ENCODE peak calls at places on chromosome 3, in five cellular contexts. One of them, this sample, is unnamed.

GRCh38 chr3:171736556-171736955 is 73.7 kb downstream of the PLD1 start:
- DNase-seq in small intestine: peak; percentile 61
- DNase-seq in GM23248: no peak
- DNase-seq in uterus: no peak
- DNase-seq in right cardiac atrium: no peak
- DNase-seq in this sample: no peak

GRCh38 chr3:121111914-121112612 is 204.1 kb downstream of the STXBP5L start:
- DNase-seq in right cardiac atrium: no peak
- DNase-seq in small intestine: no peak
- DNase-seq in uterus: no peak
- DNase-seq in GM23248: no peak
- DNase-seq in this sample: no peak

GRCh38 chr3:124395165-124395564 is 335.1 kb upstream of the UMPS start:
- DNase-seq in uterus: no peak
- DNase-seq in small intestine: no peak
- DNase-seq in GM23248: no peak
- DNase-seq in right cardiac atrium: peak; percentile 59
- DNase-seq in this sample: no peak

GRCh38 chr3:59386165-59386564 is 336.3 kb upstream of the CFAP20DC start:
- DNase-seq in GM23248: peak; percentile 24
- DNase-seq in uterus: no peak
- DNase-seq in right cardiac atrium: no peak
- DNase-seq in small intestine: no peak
- DNase-seq in this sample: no peak

GRCh38 chr3:57221883-57222282 is 5.6 kb upstream of the APPL1 start:
- DNase-seq in GM23248: peak; percentile 61
- DNase-seq in right cardiac atrium: no peak
- DNase-seq in uterus: no peak
- DNase-seq in small intestine: peak; percentile 11
- DNase-seq in this sample: peak; percentile 61

GRCh38 chr3:17747184-17747889 is 4.9 kb upstream of the TBC1D5 start:
- DNase-seq in GM23248: no peak
- DNase-seq in right cardiac atrium: no peak
- DNase-seq in small intestine: peak; percentile 25
- DNase-seq in uterus: no peak
- DNase-seq in this sample: no peak

GRCh38 chr3:31695280-31696008 is 162.7 kb downstream of the STT3B start:
- DNase-seq in GM23248: peak; percentile 8
- DNase-seq in right cardiac atrium: no peak
- DNase-seq in uterus: no peak
- DNase-seq in small intestine: peak; percentile 8
- DNase-seq in this sample: peak; percentile 44

GRCh38 chr3:76570436-76571057 is 469.4 kb upstream of the ROBO2 start:
- DNase-seq in small intestine: no peak
- DNase-seq in uterus: no peak
- DNase-seq in GM23248: peak; percentile 57
- DNase-seq in right cardiac atrium: no peak
- DNase-seq in this sample: peak; percentile 66

GRCh38 chr3:69420781-69421520 is 35.1 kb upstream of the FRMD4B start:
- DNase-seq in small intestine: no peak
- DNase-seq in uterus: peak; percentile 45
- DNase-seq in right cardiac atrium: peak; percentile 51
- DNase-seq in GM23248: peak; percentile 28
- DNase-seq in this sample: no peak

GRCh38 chr3:186990282-186990681 is 60.0 kb downstream of the ST6GAL1 start:
- DNase-seq in GM23248: no peak
- DNase-seq in small intestine: no peak
- DNase-seq in right cardiac atrium: no peak
- DNase-seq in uterus: no peak
- DNase-seq in this sample: no peak

GRCh38 chr3:100982710-100983109 is 10.5 kb downstream of the ABI3BP start:
- DNase-seq in small intestine: no peak
- DNase-seq in uterus: peak; percentile 59
- DNase-seq in GM23248: peak; percentile 56
- DNase-seq in right cardiac atrium: peak; percentile 82
- DNase-seq in this sample: peak; percentile 45

GRCh38 chr3:49903451-49904424 is at the start of gene MST1R:
- DNase-seq in right cardiac atrium: peak; percentile 90
- DNase-seq in uterus: peak; percentile 54
- DNase-seq in GM23248: peak; percentile 74
- DNase-seq in small intestine: peak; percentile 98
- DNase-seq in this sample: peak; percentile 29

GRCh38 chr3:46860381-46861292 is 2.6 kb downstream of the MYL3 start:
- DNase-seq in uterus: peak; percentile 13
- DNase-seq in small intestine: no peak
- DNase-seq in right cardiac atrium: peak; percentile 58
- DNase-seq in GM23248: peak; percentile 39
- DNase-seq in this sample: no peak

GRCh38 chr3:100525753-100526612 is 33.6 kb downstream of the TMEM45A start:
- DNase-seq in small intestine: no peak
- DNase-seq in GM23248: peak; percentile 98
- DNase-seq in right cardiac atrium: peak; percentile 18
- DNase-seq in uterus: peak; percentile 55
- DNase-seq in this sample: peak; percentile 67

GRCh38 chr3:161284989-161285388 is 63.9 kb downstream of the NMD3 start:
- DNase-seq in uterus: no peak
- DNase-seq in right cardiac atrium: no peak
- DNase-seq in small intestine: no peak
- DNase-seq in GM23248: peak; percentile 31
- DNase-seq in this sample: no peak

GRCh38 chr3:29696311-29696710 is 415.4 kb downstream of the RBMS3 start:
- DNase-seq in right cardiac atrium: no peak
- DNase-seq in GM23248: peak; percentile 55
- DNase-seq in small intestine: no peak
- DNase-seq in uterus: no peak
- DNase-seq in this sample: peak; percentile 28

GRCh38 chr3:63351159-63352007 is 73.3 kb downstream of the SYNPR start:
- DNase-seq in small intestine: peak; percentile 79
- DNase-seq in right cardiac atrium: no peak
- DNase-seq in GM23248: peak; percentile 80
- DNase-seq in uterus: no peak
- DNase-seq in this sample: peak; percentile 83

GRCh38 chr3:77652624-77653023 is 612.7 kb downstream of the ROBO2 start:
- DNase-seq in GM23248: no peak
- DNase-seq in small intestine: no peak
- DNase-seq in right cardiac atrium: no peak
- DNase-seq in uterus: no peak
- DNase-seq in this sample: no peak

GRCh38 chr3:41205591-41205990 is 6.3 kb downstream of the CTNNB1 start:
- DNase-seq in right cardiac atrium: no peak
- DNase-seq in uterus: no peak
- DNase-seq in GM23248: no peak
- DNase-seq in small intestine: no peak
- DNase-seq in this sample: no peak

GRCh38 chr3:4809970-4810369 is 169.3 kb upstream of the BHLHE40 start:
- DNase-seq in uterus: no peak
- DNase-seq in small intestine: no peak
- DNase-seq in GM23248: peak; percentile 32
- DNase-seq in right cardiac atrium: no peak
- DNase-seq in this sample: no peak

GRCh38 chr3:16468114-16469098 is 45.1 kb downstream of the RFTN1 start:
- DNase-seq in right cardiac atrium: peak; percentile 50
- DNase-seq in small intestine: no peak
- DNase-seq in uterus: peak; percentile 45
- DNase-seq in GM23248: no peak
- DNase-seq in this sample: no peak

GRCh38 chr3:169999433-169999832 is 32.8 kb downstream of the SEC62 start:
- DNase-seq in small intestine: no peak
- DNase-seq in uterus: no peak
- DNase-seq in right cardiac atrium: no peak
- DNase-seq in GM23248: peak; percentile 16
- DNase-seq in this sample: no peak

GRCh38 chr3:170003881-170004356 is 33.9 kb upstream of the GPR160 start:
- DNase-seq in uterus: no peak
- DNase-seq in GM23248: no peak
- DNase-seq in right cardiac atrium: no peak
- DNase-seq in small intestine: no peak
- DNase-seq in this sample: no peak

GRCh38 chr3:170002829-170003228 is 35.0 kb upstream of the GPR160 start:
- DNase-seq in uterus: no peak
- DNase-seq in small intestine: no peak
- DNase-seq in GM23248: no peak
- DNase-seq in right cardiac atrium: no peak
- DNase-seq in this sample: no peak

GRCh38 chr3:170000051-170000450 is 33.4 kb downstream of the SEC62 start:
- DNase-seq in small intestine: no peak
- DNase-seq in GM23248: no peak
- DNase-seq in uterus: no peak
- DNase-seq in right cardiac atrium: no peak
- DNase-seq in this sample: no peak

DNA sequence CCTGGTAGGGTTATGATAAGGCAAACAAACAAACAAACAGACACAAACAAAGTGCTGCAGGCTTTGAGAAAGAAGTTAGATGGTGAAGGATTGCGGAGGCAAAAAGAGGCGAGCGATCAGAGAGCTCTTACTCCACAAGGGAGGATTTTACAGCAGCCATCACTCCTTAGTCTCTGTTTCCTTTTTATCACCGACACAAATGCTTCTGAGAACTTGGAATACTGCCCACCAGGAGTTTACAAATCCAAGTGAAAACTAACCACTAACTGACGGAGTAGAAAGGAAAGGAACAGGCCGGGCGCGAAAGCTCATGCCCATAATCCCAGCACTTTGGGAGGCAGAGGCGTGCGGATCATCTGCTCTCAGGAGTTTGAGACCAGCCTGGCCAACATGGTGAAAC is 35.6 kb upstream of the GPR160 start:
- DNase-seq in right cardiac atrium: no peak
- DNase-seq in GM23248: no peak
- DNase-seq in small intestine: no peak
- DNase-seq in uterus: no peak
- DNase-seq in this sample: no peak
- H3K4me3 ChIP-seq in right cardiac atrium: no peak overlapping the region
- H3K4me3 ChIP-seq in GM23248: no peak overlapping the region
- H3K4me3 ChIP-seq in small intestine: no peak overlapping the region
- H3K4me3 ChIP-seq in uterus: no peak overlapping the region
- H3K4me3 ChIP-seq in this sample: no peak overlapping the region

GRCh38 chr3:129619726-129620162 is 13.3 kb upstream of the PLXND1 start:
- DNase-seq in uterus: no peak
- DNase-seq in right cardiac atrium: peak; percentile 57
- DNase-seq in small intestine: no peak
- DNase-seq in GM23248: no peak
- DNase-seq in this sample: no peak

GRCh38 chr3:129616713-129617112 is 10.2 kb upstream of the PLXND1 start:
- DNase-seq in uterus: peak; percentile 54
- DNase-seq in right cardiac atrium: peak; percentile 50
- DNase-seq in GM23248: peak; percentile 95
- DNase-seq in small intestine: no peak
- DNase-seq in this sample: peak; percentile 62

GRCh38 chr3:129617381-129618185 is 11.1 kb upstream of the PLXND1 start:
- DNase-seq in small intestine: no peak
- DNase-seq in uterus: no peak
- DNase-seq in GM23248: no peak
- DNase-seq in right cardiac atrium: no peak
- DNase-seq in this sample: no peak

GRCh38 chr3:129618901-129619671 is 12.6 kb upstream of the PLXND1 start:
- DNase-seq in small intestine: no peak
- DNase-seq in right cardiac atrium: peak; percentile 74
- DNase-seq in uterus: no peak
- DNase-seq in GM23248: no peak
- DNase-seq in this sample: no peak

GRCh38 chr3:129618186-129618820 is 11.8 kb upstream of the PLXND1 start:
- DNase-seq in GM23248: no peak
- DNase-seq in right cardiac atrium: peak; percentile 68
- DNase-seq in small intestine: no peak
- DNase-seq in uterus: no peak
- DNase-seq in this sample: no peak
- H3K4me3 ChIP-seq in GM23248: no peak overlapping the region
- H3K4me3 ChIP-seq in right cardiac atrium: no peak overlapping the region
- H3K4me3 ChIP-seq in small intestine: no peak overlapping the region
- H3K4me3 ChIP-seq in uterus: no peak overlapping the region
- H3K4me3 ChIP-seq in this sample: no peak overlapping the region

DNA sequence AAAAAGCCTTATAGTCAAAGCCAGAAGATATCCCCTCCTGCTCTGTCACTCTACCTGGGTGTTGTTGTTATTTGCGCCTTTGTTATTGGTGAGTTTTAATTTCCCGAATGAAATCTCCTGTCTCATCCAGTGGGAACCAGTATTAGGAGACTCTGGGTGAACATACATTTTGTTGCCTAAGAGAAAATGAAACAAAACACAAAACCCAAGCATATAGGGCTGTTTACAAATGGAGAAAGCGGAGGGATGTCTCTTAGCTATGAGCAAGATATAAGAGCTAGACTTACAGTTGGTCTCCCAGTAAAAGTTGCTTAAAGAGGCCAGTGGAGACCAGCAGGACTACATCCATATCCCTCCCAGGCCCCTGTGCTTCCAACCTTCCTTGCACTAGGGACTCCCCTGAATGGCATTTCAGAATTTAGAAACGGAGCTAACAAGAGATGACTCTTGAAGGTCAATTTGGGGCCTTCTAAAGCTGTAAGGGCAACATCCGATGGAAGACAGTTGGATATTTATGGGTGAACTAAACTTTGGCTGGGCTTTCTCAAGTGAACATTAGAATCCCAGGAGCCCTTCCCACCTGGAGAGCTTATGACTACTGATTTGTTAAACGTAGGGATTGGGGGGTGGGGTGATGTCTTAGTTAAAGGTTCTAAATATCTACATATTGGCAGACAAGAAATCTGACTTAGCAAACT is 2.7 kb downstream of the EOMES start:
- DNase-seq in GM23248: no peak
- DNase-seq in right cardiac atrium: no peak
- DNase-seq in uterus: no peak
- DNase-seq in small intestine: no peak
- DNase-seq in this sample: no peak
- H3K4me3 ChIP-seq in GM23248: no peak overlapping the region
- H3K4me3 ChIP-seq in right cardiac atrium: no peak overlapping the region
- H3K4me3 ChIP-seq in uterus: no peak overlapping the region
- H3K4me3 ChIP-seq in small intestine: no peak overlapping the region
- H3K4me3 ChIP-seq in this sample: no peak overlapping the region

GRCh38 chr3:107239703-107240102 is 137.5 kb upstream of the CCDC54 start:
- DNase-seq in GM23248: no peak
- DNase-seq in small intestine: no peak
- DNase-seq in uterus: no peak
- DNase-seq in right cardiac atrium: no peak
- DNase-seq in this sample: no peak

GRCh38 chr3:107238787-107239186 is 138.5 kb upstream of the CCDC54 start:
- DNase-seq in small intestine: no peak
- DNase-seq in GM23248: no peak
- DNase-seq in right cardiac atrium: no peak
- DNase-seq in uterus: no peak
- DNase-seq in this sample: no peak

GRCh38 chr3:107241217-107241616 is 136.0 kb upstream of the CCDC54 start:
- DNase-seq in GM23248: peak; percentile 47
- DNase-seq in right cardiac atrium: peak; percentile 53
- DNase-seq in small intestine: peak; percentile 36
- DNase-seq in uterus: no peak
- DNase-seq in this sample: peak; percentile 30

GRCh38 chr3:107240183-107241091 is 136.8 kb upstream of the CCDC54 start:
- DNase-seq in uterus: peak; percentile 68
- DNase-seq in small intestine: peak; percentile 57
- DNase-seq in right cardiac atrium: peak; percentile 92
- DNase-seq in GM23248: peak; percentile 93
- DNase-seq in this sample: peak; percentile 83

DNA sequence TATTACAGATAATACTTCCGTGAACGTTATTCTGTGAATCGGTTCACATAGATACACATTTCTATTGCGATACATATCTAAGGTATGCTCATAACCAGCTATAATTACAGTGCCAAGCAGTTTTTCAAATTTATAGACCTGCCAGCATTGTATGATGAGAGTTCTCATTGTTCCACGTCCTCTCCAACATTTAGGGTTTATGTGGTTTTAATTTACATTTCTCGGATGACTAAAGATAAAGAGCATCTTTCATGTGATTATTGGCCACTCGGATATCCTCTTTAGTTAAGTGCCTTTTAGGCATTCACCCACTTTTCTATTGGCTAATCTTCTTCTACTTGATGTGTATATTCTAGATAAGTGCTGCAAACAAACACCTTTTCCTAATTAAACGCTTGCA is 134.7 kb upstream of the CCDC54 start:
- DNase-seq in GM23248: no peak
- DNase-seq in small intestine: no peak
- DNase-seq in right cardiac atrium: no peak
- DNase-seq in uterus: no peak
- DNase-seq in this sample: no peak
- H3K4me3 ChIP-seq in GM23248: peak overlapping the region; percentile 88
- H3K4me3 ChIP-seq in small intestine: no peak overlapping the region
- H3K4me3 ChIP-seq in right cardiac atrium: peak overlapping the region; percentile 36
- H3K4me3 ChIP-seq in uterus: no peak overlapping the region
- H3K4me3 ChIP-seq in this sample: peak overlapping the region; percentile 87